ENCODE peak calls at places on chromosomes 4 and X, in four cellular contexts. I is activated CD4-positive, alpha-beta T cell treated with anti-CD3 and anti-CD28 coated beads, Interleukin-2, amount 10 ng/mL, durations not matched to agents 7 days and 5 days; X is naive thymus-derived CD8-positive, alpha-beta T cell; B is thoracic aorta. R is an unnamed sample.

GRCh38 chr4:112752061-112752460 is 115.1 kb downstream of the LARP7 start:
- DNase-seq in I (no peak), X (no peak), B (no peak), R (no peak)

GRCh38 chrX:41672643-41673042 is 16.1 kb upstream of the GPR34 start:
- DNase-seq in I (no peak), X (no peak), B (no peak), R (no peak)

GRCh38 chr4:41661447-41662076 is 87.0 kb downstream of the PHOX2B start:
- DNase-seq in I (peak), X (peak), B (no peak), R (peak)

GRCh38 chr4:153333874-153334273 is 10.6 kb upstream of the MND1 start:
- DNase-seq in I (no peak), X (no peak), B (no peak), R (no peak)

GRCh38 chr4:74555231-74555630 is 110.3 kb downstream of the AREG start:
- DNase-seq in I (no peak), X (no peak), B (no peak), R (no peak)

GRCh38 chr4:158786155-158786581 is 17.3 kb downstream of the FNIP2 start:
- DNase-seq in I (no peak), X (no peak), B (no peak), R (no peak)

GRCh38 chr4:37715889-37716402 is 29.8 kb upstream of the RELL1 start:
- DNase-seq in I (no peak), X (no peak), B (no peak), R (no peak)

GRCh38 chr4:53490965-53491622 is 100.2 kb downstream of the LNX1 start:
- DNase-seq in I (no peak), X (no peak), B (no peak), R (no peak)

GRCh38 chr4:175758595-175758994 is 53.5 kb downstream of the GPM6A start:
- DNase-seq in I (no peak), X (no peak), B (no peak), R (no peak)

GRCh38 chr4:71184195-71184781 is 154.5 kb upstream of the SLC4A4 start:
- DNase-seq in I (peak), X (peak), B (no peak), R (no peak)

GRCh38 chr4:52947691-52948397 is 85.7 kb downstream of the RASL11B start:
- DNase-seq in I (no peak), X (no peak), B (no peak), R (no peak)

GRCh38 chrX:140712413-140713173 is 3.0 kb downstream of the LINC00632 start:
- DNase-seq in I (peak), X (no peak), B (peak), R (no peak)

GRCh38 chr4:176882201-176882600 is 89.5 kb upstream of the VEGFC start:
- DNase-seq in I (no peak), X (no peak), B (no peak), R (no peak)

GRCh38 chr4:152187693-152188092 is 348.2 kb downstream of the FBXW7 start:
- DNase-seq in I (no peak), X (no peak), B (no peak), R (no peak)

GRCh38 chrX:106009145-106009544 is 29.4 kb downstream of the SERPINA7 start:
- DNase-seq in I (no peak), X (no peak), B (no peak), R (no peak)

GRCh38 chr4:184250795-184251679 is 33.4 kb upstream of the ENPP6 start:
- DNase-seq in I (peak), X (peak), B (no peak), R (no peak)

GRCh38 chrX:10039821-10040793 is 72.9 kb downstream of the CLDN34 start:
- DNase-seq in I (no peak), X (no peak), B (no peak), R (no peak)

GRCh38 chrX:41333744-41333993 is 293 bp upstream of the DDX3X start:
- DNase-seq in I (peak), X (peak), B (peak), R (peak)

GRCh38 chr4:38949416-38950051 is 81.9 kb downstream of the FAM114A1 start:
- DNase-seq in I (peak), X (peak), B (no peak), R (no peak)

GRCh38 chrX:25015486-25016360 is at the start of gene ARX:
- DNase-seq in I (peak), X (no peak), B (no peak), R (no peak)

GRCh38 chrX:24619647-24620046 is 27.5 kb downstream of the PCYT1B start:
- DNase-seq in I (no peak), X (no peak), B (no peak), R (no peak)

GRCh38 chrX:97397371-97397770 is 513.7 kb downstream of the RPA4 start:
- DNase-seq in I (no peak), X (no peak), B (no peak), R (no peak)

GRCh38 chrX:31323658-31324057 is 251.8 kb upstream of the FTHL17 start:
- DNase-seq in I (no peak), X (no peak), B (no peak), R (no peak)

GRCh38 chr4:8235224-8235623 is 34.3 kb upstream of the HTRA3 start:
- DNase-seq in I (no peak), X (no peak), B (no peak), R (no peak)

GRCh38 chr4:40330536-40330935 is 4.6 kb upstream of the CHRNA9 start:
- DNase-seq in I (no peak), X (no peak), B (no peak), R (no peak)

GRCh38 chr4:163380703-163381102 is 37.0 kb downstream of the NPY5R start:
- DNase-seq in I (no peak), X (no peak), B (no peak), R (no peak)

GRCh38 chr4:86529450-86529849 is 64.7 kb upstream of the PTPN13 start:
- DNase-seq in I (no peak), X (no peak), B (no peak), R (no peak)

GRCh38 chr4:36255575-36255974 is 11.3 kb upstream of the ARAP2 start:
- DNase-seq in I (peak), X (peak), B (no peak), R (no peak)

GRCh38 chr4:85725727-85726170 is 250.8 kb downstream of the ARHGAP24 start:
- DNase-seq in I (no peak), X (no peak), B (no peak), R (no peak)

GRCh38 chrX:12657881-12658280 is 133.3 kb upstream of the PRPS2 start:
- DNase-seq in I (no peak), X (no peak), B (no peak), R (no peak)

GRCh38 chr4:27084685-27085356 is 224.2 kb downstream of the STIM2 start:
- DNase-seq in I (no peak), X (peak), B (no peak), R (peak)

GRCh38 chr4:186628058-186628711 is 72.8 kb upstream of the MTNR1A start:
- DNase-seq in I (peak), X (no peak), B (no peak), R (no peak)

GRCh38 chr4:3599951-3600350 is 67.7 kb upstream of the LRPAP1 start:
- DNase-seq in I (no peak), X (no peak), B (no peak), R (no peak)

GRCh38 chr4:107069049-107069448 is 32.9 kb upstream of the DKK2 start:
- DNase-seq in I (no peak), X (no peak), B (no peak), R (no peak)

GRCh38 chrX:96140796-96141195 is 543.8 kb upstream of the DIAPH2 start:
- DNase-seq in I (no peak), X (no peak), B (no peak), R (no peak)

GRCh38 chr4:3367866-3368265 is 73.9 kb upstream of the HGFAC start:
- DNase-seq in I (no peak), X (no peak), B (no peak), R (no peak)

GRCh38 chr4:3851881-3852280 is 85.7 kb downstream of the ADRA2C start:
- DNase-seq in I (no peak), X (no peak), B (no peak), R (no peak)

R was measured in omental fat pad.